ENCODE peak calls at places on chromosomes 1 and 21, in five cellular contexts. U is bronchial epithelial cell, P is posterior cingulate gyrus, F is NCI-H1092 treated with DMSO at 0.1 percent for 48 hours, B is NB4. G is an unnamed sample.

GRCh38 chr21:17576080-17576835 is 36.4 kb downstream of the BTG3 start:
- DNase-seq in U (no peak), P (no peak), F (peak), B (no peak), G (no peak)

GRCh38 chr1:81936838-81937237 is 136.1 kb downstream of the ADGRL2 start:
- DNase-seq in U (no peak), P (no peak), F (no peak), B (no peak), G (no peak)

GRCh38 chr1:25800538-25801377 is 765 bp downstream of the SELENON start:
- DNase-seq in U (no peak), P (no peak), F (no peak), B (no peak), G (no peak)

GRCh38 chr1:232047473-232047872 is 420.9 kb downstream of the DISC1 start:
- DNase-seq in U (peak), P (no peak), F (no peak), B (no peak), G (no peak)

GRCh38 chr1:68269637-68270430 is 37.5 kb upstream of the WLS start:
- DNase-seq in U (peak), P (no peak), F (no peak), B (no peak), G (no peak)

GRCh38 chr1:37323486-37324377 is 150.6 kb upstream of the ZC3H12A start:
- DNase-seq in U (peak), P (no peak), F (peak), B (peak), G (peak)

GRCh38 chr1:19043579-19044443 is 87.3 kb upstream of the IFFO2 start:
- DNase-seq in U (no peak), P (no peak), F (no peak), B (no peak), G (no peak)

GRCh38 chr1:174682419-174683008 is 234.8 kb downstream of the GPR52 start:
- DNase-seq in U (no peak), P (no peak), F (no peak), B (no peak), G (no peak)

GRCh38 chr1:162609306-162609705 is 23.0 kb upstream of the DDR2 start:
- DNase-seq in U (no peak), P (no peak), F (no peak), B (no peak), G (no peak)

GRCh38 chr1:234602334-234603220 is 7.4 kb downstream of the IRF2BP2 start:
- DNase-seq in U (peak), P (no peak), F (peak), B (peak), G (peak)

GRCh38 chr1:169538998-169539871 is 47.0 kb downstream of the F5 start:
- DNase-seq in U (peak), P (no peak), F (no peak), B (no peak), G (no peak)

GRCh38 chr1:160541622-160542302 is 18.7 kb upstream of the SLAMF6 start:
- DNase-seq in U (peak), P (no peak), F (no peak), B (no peak), G (no peak)

GRCh38 chr1:7584157-7584556 is 186.9 kb upstream of the VAMP3 start:
- DNase-seq in U (no peak), P (no peak), F (no peak), B (no peak), G (no peak)

GRCh38 chr21:25039461-25040380 is 567.6 kb downstream of the MRPL39 start:
- DNase-seq in U (no peak), P (no peak), F (peak), B (peak), G (peak)

GRCh38 chr1:160058087-160058486 is 11.9 kb downstream of the KCNJ10 start:
- DNase-seq in U (peak), P (no peak), F (no peak), B (no peak), G (no peak)

GRCh38 chr1:13661539-13661938 is 38.4 kb upstream of the PRDM2 start:
- DNase-seq in U (peak), P (no peak), F (no peak), B (no peak), G (no peak)

GRCh38 chr1:225651872-225652725 is 824 bp downstream of the ENAH start:
- DNase-seq in U (peak), P (no peak), F (peak), B (peak), G (peak)

GRCh38 chr1:59223943-59224639 is 72.8 kb upstream of the FGGY start:
- DNase-seq in U (no peak), P (no peak), F (no peak), B (no peak), G (no peak)

GRCh38 chr1:179310271-179310670 is 16.7 kb downstream of the SOAT1 start:
- DNase-seq in U (peak), P (no peak), F (no peak), B (no peak), G (no peak)